ENCODE peak calls at places on chromosomes 12 and 14, in nine cellular contexts. A is activated B cell treated with CpG ODN at 0.5 μM for 24 hours; B is OCI-LY7; V is GM12865; P is A549; L is astrocyte of the spinal cord; S is psoas muscle; R is HCT116; D is CD8-positive, alpha-beta T cell. C is an unnamed sample.

GRCh38 chr12:111434680-111435338 is 29.1 kb downstream of the SH2B3 start:
- DNase-seq in S (peak), L (peak), V (peak), D (peak), A (peak), B (peak), P (no peak), R (no peak), C (peak)

GRCh38 chr12:60539592-60539991 is 943.8 kb downstream of the SLC16A7 start:
- DNase-seq in R (no peak), B (no peak), S (no peak), L (no peak), D (no peak), P (no peak), V (peak), A (no peak), C (no peak)

GRCh38 chr12:11730299-11731041 is 81.0 kb downstream of the ETV6 start:
- DNase-seq in S (no peak), D (no peak), R (peak), P (no peak), A (peak), B (peak), L (no peak), V (peak), C (peak)

GRCh38 chr14:101476931-101477553 is 84.3 kb upstream of the DIO3 start:
- DNase-seq in B (peak), V (no peak), L (no peak), D (no peak), R (peak), P (peak), A (no peak), S (no peak), C (no peak)

GRCh38 chr12:132807295-132808222 is 21.1 kb downstream of the GOLGA3 start:
- DNase-seq in D (no peak), V (no peak), B (peak), L (no peak), S (no peak), A (no peak), P (no peak), R (no peak), C (no peak)

GRCh38 chr12:121582583-121583333 is 1.9 kb upstream of the KDM2B start:
- DNase-seq in D (no peak), L (no peak), R (no peak), A (no peak), P (no peak), S (no peak), B (peak), V (no peak), C (no peak)

GRCh38 chr14:23302290-23303225 is at the start of gene PPP1R3E:
- DNase-seq in B (peak), S (peak), P (peak), D (peak), R (no peak), L (peak), V (peak), A (peak), C (peak)

GRCh38 chr12:69204191-69204590 is 35.2 kb upstream of the CPSF6 start:
- DNase-seq in L (no peak), P (no peak), R (no peak), A (no peak), V (no peak), B (no peak), D (no peak), S (no peak), C (no peak)

GRCh38 chr12:51744957-51745356 is 103.6 kb downstream of the FIGNL2 start:
- DNase-seq in V (no peak), P (no peak), L (no peak), B (no peak), D (no peak), R (no peak), A (no peak), S (no peak), C (no peak)

GRCh38 chr12:100214518-100214917 is 13.9 kb downstream of the ACTR6 start:
- DNase-seq in S (no peak), R (no peak), P (no peak), A (no peak), L (no peak), B (no peak), D (no peak), V (no peak), C (no peak)

GRCh38 chr12:104669851-104670337 is 213.1 kb downstream of the CHST11 start:
- DNase-seq in B (peak), S (peak), P (no peak), A (peak), V (peak), D (peak), L (peak), R (no peak), C (peak)

GRCh38 chr14:68775614-68776126 is 17.2 kb downstream of the ZFP36L1 start:
- DNase-seq in P (no peak), A (peak), S (no peak), B (no peak), R (no peak), D (no peak), L (no peak), V (no peak), C (no peak)

GRCh38 chr14:53537421-53538315 is 384.5 kb upstream of the DDHD1 start:
- DNase-seq in S (no peak), B (no peak), D (no peak), L (no peak), R (no peak), P (no peak), V (no peak), A (no peak), C (no peak)

GRCh38 chr14:94313991-94314655 is 9.0 kb downstream of the SERPINA6 start:
- DNase-seq in L (peak), S (peak), P (no peak), R (no peak), A (no peak), V (no peak), B (no peak), D (no peak), C (no peak)

GRCh38 chr14:22168092-22168955 is 420.7 kb downstream of the DAD1 start:
- DNase-seq in V (no peak), B (peak), D (no peak), S (no peak), R (no peak), L (peak), A (no peak), P (no peak), C (no peak)

GRCh38 chr12:121773011-121773777 is 20.3 kb downstream of the RHOF start:
- DNase-seq in P (peak), L (peak), B (peak), V (peak), A (peak), S (peak), D (peak), R (peak), C (peak)

GRCh38 chr14:23362200-23362599 is 2.8 kb downstream of the EFS start:
- DNase-seq in L (peak), V (no peak), A (no peak), B (no peak), P (peak), D (no peak), R (no peak), S (no peak), C (no peak)

GRCh38 chr12:30796891-30797371 is 42.2 kb upstream of the CAPRIN2 start:
- DNase-seq in S (no peak), R (no peak), V (no peak), B (no peak), D (no peak), P (peak), A (no peak), L (peak), C (peak)

GRCh38 chr12:86724716-86725115 is 468.5 kb upstream of the MGAT4C start:
- DNase-seq in D (no peak), R (no peak), P (no peak), S (no peak), L (peak), A (no peak), B (no peak), V (no peak), C (no peak)

GRCh38 chr12:3750616-3751015 is 2.3 kb downstream of the CRACR2A start:
- DNase-seq in V (no peak), S (no peak), L (no peak), R (no peak), B (peak), A (no peak), D (no peak), P (no peak), C (no peak)

GRCh38 chr12:32666018-32666417 is 13.1 kb upstream of the DNM1L start:
- DNase-seq in P (no peak), V (no peak), S (no peak), R (no peak), A (no peak), B (no peak), D (no peak), L (no peak), C (no peak)

GRCh38 chr14:76810953-76811400 is 1.7 kb downstream of the ANGEL1 start:
- DNase-seq in R (peak), L (peak), S (no peak), B (peak), A (no peak), P (peak), V (peak), D (peak), C (peak)

GRCh38 chr12:46494424-46494823 is 121.9 kb upstream of the SLC38A2 start:
- DNase-seq in D (no peak), R (no peak), L (peak), P (peak), A (no peak), B (no peak), V (no peak), S (no peak), C (no peak)

GRCh38 chr14:66610154-66610563 is 102.2 kb downstream of the GPHN start:
- DNase-seq in A (no peak), R (peak), P (peak), D (no peak), B (peak), L (no peak), V (peak), S (no peak), C (no peak)

DNA sequence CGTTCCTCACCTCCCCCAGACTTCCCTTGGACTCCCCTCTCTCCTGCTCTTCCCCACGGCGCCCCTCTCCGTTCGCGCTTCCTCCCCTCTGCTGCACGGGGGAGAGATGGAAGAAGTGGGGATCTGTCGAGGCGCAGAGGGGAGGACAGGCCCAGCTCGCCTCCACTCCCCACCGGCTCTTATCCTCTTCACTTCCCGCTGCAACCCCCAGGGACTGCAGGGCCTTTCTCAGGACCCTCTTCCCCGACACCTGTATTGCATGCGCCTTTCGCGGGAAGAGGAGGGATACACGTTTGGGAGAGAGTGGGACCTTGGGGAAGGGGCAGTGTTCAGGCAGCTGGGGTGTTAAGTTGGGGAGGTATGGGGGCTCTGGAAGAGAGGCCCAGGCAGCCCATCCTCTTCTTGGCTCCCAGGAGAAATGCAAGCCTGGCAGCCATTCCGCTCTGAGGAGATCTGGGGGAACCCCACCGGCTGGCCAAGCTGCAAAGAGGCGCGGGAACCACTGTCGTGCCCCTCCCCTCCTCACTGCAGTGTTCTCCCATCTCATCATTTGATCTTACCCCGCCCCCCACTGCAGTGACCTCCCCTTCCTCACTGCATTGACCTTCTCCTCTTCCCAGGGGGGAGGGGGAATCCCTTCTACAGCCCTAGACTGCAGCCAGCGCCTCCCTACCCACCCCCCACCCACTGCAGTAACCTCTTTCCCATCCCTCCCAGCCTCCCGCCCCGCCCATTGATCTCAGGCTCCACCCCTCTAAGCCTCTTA is 826 bp downstream of the ENO2 start:
- DNase-seq in V (no peak), A (no peak), R (no peak), B (no peak), D (no peak), P (peak), S (no peak), L (no peak), C (peak)
- TF ChIP-seq CTCF in V (no peak), A (no peak), R (no peak), B (no peak), D (no peak), P (no peak), S (no peak), L (no peak), C (no peak)

DNA sequence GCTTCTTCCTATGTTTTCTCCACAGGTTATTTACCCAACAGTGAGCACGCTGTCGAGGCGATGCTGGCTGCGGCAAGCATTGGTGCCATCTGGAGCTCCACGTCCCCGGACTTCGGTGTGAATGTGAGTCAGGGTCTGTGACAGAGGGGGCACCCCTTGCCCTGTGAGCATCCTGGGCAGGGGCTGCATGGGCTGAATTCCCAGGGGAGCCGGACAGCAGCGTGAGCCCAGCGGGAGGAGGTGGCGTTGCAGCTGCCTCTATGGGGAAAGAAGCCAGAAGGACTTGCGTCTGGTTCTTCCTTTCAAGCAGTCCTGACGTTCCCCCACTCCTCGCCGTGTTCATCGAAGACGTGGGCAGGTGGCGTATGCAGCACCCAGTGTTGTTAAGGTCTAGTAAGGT is 26.2 kb downstream of the AACS start:
- DNase-seq in A (no peak), P (no peak), R (no peak), B (no peak), D (no peak), S (no peak), V (no peak), L (no peak), C (no peak)
- TF ChIP-seq CTCF in A (no peak), P (no peak), R (no peak), B (no peak), D (no peak), S (no peak), V (no peak), L (no peak), C (no peak)

GRCh38 chr12:103639983-103640382 is 52.9 kb downstream of the STAB2 start:
- DNase-seq in V (peak), S (no peak), A (no peak), D (no peak), R (no peak), B (no peak), L (no peak), P (no peak), C (no peak)
- TF ChIP-seq CTCF in V (no peak), S (no peak), A (no peak), D (no peak), R (no peak), B (no peak), L (no peak), P (no peak), C (no peak)

GRCh38 chr12:127455347-127456265 is 811.4 kb upstream of the TMEM132C start:
- DNase-seq in L (no peak), R (no peak), B (no peak), A (no peak), P (no peak), V (no peak), D (no peak), S (no peak), C (peak)
- TF ChIP-seq CTCF in L (peak), R (no peak), B (no peak), A (no peak), P (no peak), V (no peak), D (no peak), S (no peak), C (no peak)

C was measured in GM13976.